ENCODE peak calls at places on chromosomes 11 and 22, in six cellular contexts. M is HepG2; Z is breast epithelium; E is endodermal cell; D is A549; S is CD4-positive, CD25-positive, alpha-beta regulatory T cell. Q is an unnamed sample. For H3K4me1, the result is how much of the 10 kb centered on the place peaks cover.

GRCh38 chr22:30578481-30578880 is 4.0 kb upstream of the GAL3ST1 start:
- DNase-seq in Z (no peak), E (no peak), D (no peak), S (no peak), M (no peak), Q (no peak)

GRCh38 chr11:19359425-19360000 is 118.8 kb upstream of the E2F8 start:
- DNase-seq in M (no peak), D (no peak), E (no peak), S (no peak), Z (no peak), Q (peak)

GRCh38 chr11:122931510-122931909 is 49.0 kb downstream of the JHY start:
- DNase-seq in E (no peak), D (no peak), M (no peak), Z (no peak), S (no peak), Q (no peak)

GRCh38 chr22:48837341-48837935 is 990.2 kb downstream of the BRD1 start:
- DNase-seq in S (no peak), E (no peak), M (no peak), D (no peak), Z (no peak), Q (no peak)

GRCh38 chr11:79160786-79161403 is 279.9 kb downstream of the TENM4 start:
- DNase-seq in S (no peak), D (no peak), Z (no peak), M (no peak), E (peak), Q (no peak)

GRCh38 chr22:17496843-17497242 is 66.5 kb upstream of the SLC25A18 start:
- DNase-seq in S (no peak), Z (no peak), M (no peak), E (no peak), D (no peak), Q (no peak)

GRCh38 chr22:19810381-19811141 is 44.1 kb downstream of the GNB1L start:
- DNase-seq in S (peak), D (no peak), E (peak), Z (no peak), M (no peak), Q (peak)

GRCh38 chr22:19576460-19577421 is 52.5 kb upstream of the CLDN5 start:
- DNase-seq in Z (no peak), D (no peak), M (no peak), E (peak), S (peak), Q (peak)

GRCh38 chr11:10938231-10938630 is 80.4 kb upstream of the ZBED5 start:
- DNase-seq in E (no peak), M (no peak), S (no peak), D (no peak), Z (no peak), Q (no peak)

GRCh38 chr11:16772141-16772512 is 33.7 kb downstream of the C11orf58 start:
- DNase-seq in Z (no peak), D (no peak), M (no peak), S (no peak), E (no peak), Q (no peak)

GRCh38 chr11:45265963-45266692 is 20.0 kb downstream of the SYT13 start:
- DNase-seq in D (no peak), M (no peak), Z (no peak), E (no peak), S (no peak), Q (no peak)

GRCh38 chr11:130449996-130450419 is 1.6 kb downstream of the ADAMTS15 start:
- DNase-seq in Z (peak), M (no peak), E (peak), S (no peak), D (no peak), Q (no peak)

GRCh38 chr11:73894725-73895335 is 18.0 kb downstream of the PAAF1 start:
- DNase-seq in M (no peak), Z (no peak), D (no peak), S (no peak), E (no peak), Q (no peak)

GRCh38 chr11:98194611-98195010 is 826.1 kb upstream of the CNTN5 start:
- DNase-seq in S (no peak), Z (no peak), E (no peak), D (no peak), M (no peak), Q (no peak)

GRCh38 chr11:44785856-44786606 is 59.3 kb downstream of the TSPAN18 start:
- DNase-seq in D (peak), E (peak), M (no peak), Z (no peak), S (no peak), Q (no peak)

GRCh38 chr22:21443057-21443734 is 24.0 kb upstream of the TMEM191C start:
- DNase-seq in D (no peak), S (no peak), M (no peak), E (peak), Z (no peak), Q (peak)

GRCh38 chr11:73469401-73469800 is 93.2 kb downstream of the RELT start:
- DNase-seq in S (no peak), E (no peak), M (no peak), Z (peak), D (no peak), Q (no peak)

GRCh38 chr11:75490221-75491181 is 35.2 kb downstream of the GDPD5 start:
- DNase-seq in S (no peak), Z (no peak), E (peak), M (no peak), D (no peak), Q (peak)

GRCh38 chr11:126197277-126197939 is 14.0 kb downstream of the RPUSD4 start:
- DNase-seq in E (no peak), Z (no peak), D (no peak), S (no peak), M (no peak), Q (no peak)

GRCh38 chr11:109795234-109795633 is 298.0 kb upstream of the ZC3H12C start:
- DNase-seq in E (no peak), D (peak), M (no peak), Z (no peak), S (no peak), Q (no peak)

GRCh38 chr11:105046898-105047579 is 1.9 kb upstream of the CARD16 start:
- DNase-seq in D (peak), S (peak), Z (no peak), E (no peak), M (peak), Q (peak)

GRCh38 chr11:94602430-94603372 is 35.5 kb downstream of the PIWIL4 start:
- DNase-seq in M (peak), D (peak), E (no peak), S (no peak), Z (no peak), Q (peak)

GRCh38 chr11:93481279-93481678 is 61.9 kb downstream of the SMCO4 start:
- DNase-seq in S (no peak), M (no peak), D (no peak), E (no peak), Z (peak), Q (no peak)

GRCh38 chr11:101269390-101269789 is 139.8 kb upstream of the PGR start:
- DNase-seq in D (no peak), S (no peak), M (no peak), E (no peak), Z (no peak), Q (no peak)

GRCh38 chr11:100340416-100341323 is 346.4 kb upstream of the ARHGAP42 start:
- DNase-seq in D (no peak), S (no peak), M (no peak), Z (no peak), E (peak), Q (no peak)

GRCh38 chr11:56396047-56396446 is 16.4 kb upstream of the OR5AL1 start:
- DNase-seq in Z (no peak), D (no peak), M (no peak), S (no peak), E (no peak), Q (no peak)

GRCh38 chr22:43449831-43450225 is 38.0 kb downstream of the MPPED1 start:
- DNase-seq in S (no peak), D (no peak), M (no peak), E (no peak), Z (no peak), Q (no peak)

GRCh38 chr11:35623708-35624168 is 5.5 kb downstream of the FJX1 start:
- DNase-seq in S (no peak), D (no peak), E (no peak), M (no peak), Z (no peak), Q (peak)

GRCh38 chr22:29092243-29092642 is 19.4 kb downstream of the KREMEN1 start:
- DNase-seq in D (no peak), E (no peak), Z (no peak), M (no peak), S (no peak), Q (no peak)

GRCh38 chr22:32499666-32500065 is 25.1 kb downstream of the FBXO7 start:
- DNase-seq in E (no peak), Z (no peak), D (no peak), S (no peak), M (no peak), Q (no peak)

GRCh38 chr11:86735462-86736302 is 63.3 kb upstream of the ME3 start:
- DNase-seq in D (peak), Z (no peak), S (no peak), M (no peak), E (no peak), Q (peak)

GRCh38 chr11:88169481-88169880 is 5.8 kb downstream of the RAB38 start:
- DNase-seq in M (no peak), S (no peak), Z (no peak), E (no peak), D (no peak), Q (no peak)

GRCh38 chr11:120800206-120800605 is 223.7 kb upstream of the TBCEL start:
- DNase-seq in Z (no peak), M (no peak), S (no peak), E (no peak), D (no peak), Q (no peak)

GRCh38 chr11:74933765-74934164 is 15.1 kb downstream of the XRRA1 start:
- DNase-seq in D (no peak), M (no peak), S (no peak), E (no peak), Z (no peak), Q (no peak)

GRCh38 chr11:98566978-98567377 is 453.8 kb upstream of the CNTN5 start:
- DNase-seq in D (no peak), M (no peak), S (no peak), Z (no peak), E (no peak), Q (no peak)

GRCh38 chr22:35651085-35651484 is 2.8 kb downstream of the APOL6 start:
- DNase-seq in M (no peak), D (no peak), Z (no peak), E (no peak), S (no peak), Q (no peak)

GRCh38 chr22:35645646-35646045 is 2.6 kb upstream of the APOL6 start:
- DNase-seq in D (no peak), S (no peak), M (no peak), E (no peak), Z (no peak), Q (peak)

GRCh38 chr22:35649026-35649553 is 844 bp downstream of the APOL6 start:
- DNase-seq in E (no peak), M (no peak), D (no peak), Z (no peak), S (peak), Q (peak)

GRCh38 chr22:35648066-35649025 is at the start of gene APOL6:
- DNase-seq in D (peak), Z (no peak), M (peak), E (no peak), S (peak), Q (no peak)

GRCh38 chr22:35649636-35650250 is 1.5 kb downstream of the APOL6 start:
- DNase-seq in D (no peak), S (no peak), E (no peak), M (no peak), Z (no peak), Q (no peak)
- H3K4me1 ChIP-seq in D (under half), S (under half), E (under half), M (under half), Z (under half), Q (under half)

DNA sequence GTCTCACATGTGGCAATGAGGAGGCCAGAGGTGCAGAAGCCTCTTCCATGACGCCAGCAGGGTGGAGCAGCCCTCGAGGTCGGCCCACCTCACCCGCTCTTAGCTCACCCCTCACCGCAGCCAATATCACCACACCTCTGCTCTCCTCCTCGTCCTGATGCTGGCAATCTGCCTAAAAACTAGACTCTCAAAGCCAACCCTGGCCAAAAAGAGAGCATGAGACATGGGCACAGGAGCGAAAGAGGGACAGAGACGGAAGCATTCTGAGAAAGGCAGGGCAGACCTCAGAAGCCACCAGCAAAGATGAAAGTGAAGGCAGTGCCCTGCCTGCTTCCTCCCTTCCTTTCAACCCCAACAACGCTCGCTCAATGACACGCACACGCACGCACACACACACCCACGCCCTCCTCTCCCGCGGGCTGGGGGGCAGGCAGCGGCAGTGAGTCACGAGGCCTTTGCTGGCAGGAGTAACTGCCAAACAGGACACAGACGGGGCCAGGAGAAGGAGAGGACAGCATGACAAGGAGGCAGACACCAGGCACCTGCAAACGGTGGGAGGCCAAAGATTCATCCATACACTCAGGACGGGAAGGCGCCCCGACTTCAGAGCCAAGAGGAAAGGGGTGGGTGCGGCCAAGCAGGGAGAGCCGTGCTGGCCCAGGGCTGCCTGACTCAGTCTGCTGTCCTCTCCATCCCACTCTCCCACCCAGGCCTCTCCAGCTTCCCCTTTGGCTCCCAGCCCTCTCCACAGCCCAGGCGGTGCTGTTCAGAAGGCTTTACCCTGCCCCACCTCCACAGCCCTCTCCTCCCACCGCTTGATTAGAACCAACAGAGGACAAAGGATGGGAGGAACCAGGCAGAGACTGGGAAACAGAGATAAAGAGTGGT is 11.4 kb downstream of the IGSF9B start:
- DNase-seq in M (no peak), Z (no peak), E (peak), S (peak), D (no peak), Q (no peak)
- H3K27ac ChIP-seq in M (no peak), Z (no peak), E (no peak), S (peak), D (no peak), Q (no peak)

GRCh38 chr11:62558669-62559068 is 12.1 kb upstream of the AHNAK start:
- DNase-seq in Z (no peak), M (no peak), E (no peak), S (no peak), D (no peak), Q (no peak)
- H3K4me1 ChIP-seq in Z (under half), M (half or more), E (under half), S (half or more), D (half or more), Q (half or more)

GRCh38 chr22:38062782-38063181 is 5.6 kb downstream of the PICK1 start:
- DNase-seq in E (no peak), Z (peak), S (no peak), M (no peak), D (no peak), Q (no peak)
- H3K27ac ChIP-seq in E (no peak), Z (peak), S (no peak), M (no peak), D (no peak), Q (no peak)

GRCh38 chr11:117223741-117224685 is 7.9 kb downstream of the PCSK7 start:
- DNase-seq in M (no peak), D (no peak), Z (peak), S (no peak), E (peak), Q (no peak)
- H3K4me1 ChIP-seq in M (under half), D (under half), Z (under half), S (under half), E (under half), Q (under half)

GRCh38 chr11:124114942-124115781 is at the start of gene VWA5A:
- DNase-seq in E (peak), Z (peak), D (peak), S (peak), M (peak), Q (peak)

GRCh38 chr11:124113890-124114289 is 1.4 kb upstream of the VWA5A start:
- DNase-seq in D (no peak), E (no peak), Z (no peak), S (no peak), M (no peak), Q (no peak)

GRCh38 chr11:124119103-124119502 is 3.9 kb downstream of the VWA5A start:
- DNase-seq in E (no peak), Z (no peak), S (no peak), M (no peak), D (no peak), Q (no peak)

DNA sequence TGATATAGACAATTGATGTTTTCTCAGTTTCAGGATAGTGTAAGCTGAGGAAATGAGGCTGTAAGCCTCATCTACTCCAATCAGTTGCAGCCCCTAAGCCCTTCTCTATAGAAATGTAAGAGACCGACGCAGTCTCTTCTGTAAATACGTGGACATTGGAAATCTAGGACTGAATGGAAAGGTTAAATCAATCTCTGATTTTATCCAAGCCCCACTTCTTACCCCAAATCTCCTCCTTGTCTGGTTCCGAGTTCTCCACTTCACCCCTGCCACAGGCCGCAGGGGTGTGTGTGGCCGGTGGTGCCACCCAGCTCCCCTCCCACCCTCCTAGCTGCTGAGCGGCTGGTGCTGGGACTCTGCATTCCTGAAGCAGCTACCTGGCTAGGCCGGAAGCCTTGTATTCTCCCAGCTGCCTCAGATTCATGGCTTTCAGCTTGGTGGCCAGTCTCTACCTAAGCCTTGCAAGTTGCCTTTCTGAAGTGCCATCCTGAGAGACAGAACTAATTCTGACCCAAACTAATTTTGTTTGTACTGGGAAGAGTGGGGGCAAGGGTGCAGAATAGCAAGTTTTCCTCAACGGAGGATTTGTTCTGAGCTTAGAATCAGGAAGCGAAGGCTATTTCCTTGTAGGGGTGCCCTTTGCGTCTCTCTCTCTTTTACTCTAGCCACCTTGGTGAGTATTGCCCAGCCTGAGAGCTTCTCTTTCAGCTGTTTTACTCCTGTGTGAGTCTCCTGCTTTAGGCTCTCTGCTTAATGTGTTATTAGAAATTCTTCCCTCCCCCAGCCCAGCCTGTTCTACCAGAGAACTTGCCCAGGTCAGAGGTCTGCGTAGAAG is 749 bp downstream of the VWA5A start:
- DNase-seq in E (peak), D (no peak), S (peak), Z (peak), M (no peak), Q (peak)
- H3K27ac ChIP-seq in E (no peak), D (no peak), S (peak), Z (peak), M (no peak), Q (no peak)

Q was measured in SJSA1.